ENCODE peak calls at places on chromosomes 7 and 10, in ten cellular contexts. O is fibroblast of pulmonary artery; N is AG04450; C is MM.1S; D is CD8-positive, alpha-beta T cell; Y is Peyer's patch; B is fibroblast of lung; E is cardiac fibroblast; S is kidney; V is WERI-Rb-1. R is an unnamed sample.

GRCh38 chr10:101305241-101306230 is 48.4 kb upstream of the BTRC start:
- DNase-seq in Y (no peak), D (no peak), E (no peak), V (no peak), O (no peak), B (no peak), N (no peak), S (no peak), C (no peak), R (no peak)

GRCh38 chr10:107081644-107082043 is 82.9 kb downstream of the SORCS1 start:
- DNase-seq in O (no peak), C (no peak), E (no peak), B (no peak), N (no peak), S (no peak), V (no peak), Y (no peak), D (no peak), R (no peak)

GRCh38 chr7:51029586-51030230 is 247.0 kb upstream of the GRB10 start:
- DNase-seq in Y (no peak), E (peak; percentile 79), C (no peak), S (no peak), D (no peak), N (peak; percentile 74), V (no peak), O (peak; percentile 84), B (peak; percentile 92), R (peak; percentile 89)

GRCh38 chr7:134029-134428 is 58.3 kb upstream of the FAM20C start:
- DNase-seq in V (no peak), N (no peak), E (no peak), Y (no peak), S (peak; percentile 53), O (no peak), D (no peak), C (no peak), B (no peak), R (no peak)

GRCh38 chr7:139487366-139488080 is 4.0 kb upstream of the KLRG2 start:
- DNase-seq in N (no peak), E (no peak), D (no peak), Y (no peak), S (no peak), O (no peak), C (no peak), B (no peak), V (no peak), R (no peak)

GRCh38 chr10:33365871-33366411 is 31.5 kb upstream of the NRP1 start:
- DNase-seq in C (no peak), O (peak; percentile 89), D (no peak), S (no peak), V (no peak), N (peak; percentile 76), B (peak; percentile 99), E (peak; percentile 72), Y (no peak), R (peak; percentile 90)

GRCh38 chr10:121296856-121297255 is 301.4 kb downstream of the FGFR2 start:
- DNase-seq in S (no peak), C (no peak), Y (no peak), B (no peak), D (no peak), E (no peak), N (no peak), O (no peak), V (peak; percentile 76), R (no peak)

GRCh38 chr7:130134106-130134636 is 63.8 kb downstream of the KLHDC10 start:
- DNase-seq in B (no peak), V (no peak), Y (no peak), E (no peak), D (no peak), N (no peak), S (no peak), C (no peak), O (no peak), R (no peak)

GRCh38 chr7:122006687-122007086 is 133.7 kb downstream of the PTPRZ1 start:
- DNase-seq in O (no peak), D (no peak), V (no peak), C (no peak), B (no peak), N (no peak), E (no peak), S (no peak), Y (no peak), R (no peak)

GRCh38 chr7:109864263-109864662 is 1226.7 kb upstream of the LRRN3 start:
- DNase-seq in C (no peak), N (no peak), S (no peak), D (no peak), E (no peak), B (no peak), O (no peak), V (peak; percentile 78), Y (no peak), R (no peak)

GRCh38 chr10:116960066-116960465 is 44.9 kb downstream of the SHTN1 start:
- DNase-seq in B (peak; percentile 86), N (no peak), Y (no peak), D (no peak), S (no peak), E (peak; percentile 42), V (no peak), C (no peak), O (peak; percentile 72), R (peak; percentile 4)

GRCh38 chr10:79063661-79064490 is 4.9 kb upstream of the ZMIZ1 start:
- DNase-seq in E (no peak), O (no peak), C (peak; percentile 46), V (no peak), D (no peak), B (no peak), Y (peak; percentile 48), S (peak; percentile 35), N (no peak), R (no peak)

GRCh38 chr7:7274782-7275181 is 92.4 kb downstream of the C1GALT1 start:
- DNase-seq in C (no peak), O (no peak), D (no peak), E (peak; percentile 5), V (no peak), N (no peak), Y (no peak), S (no peak), B (peak; percentile 7), R (peak; percentile 36)

GRCh38 chr10:95506056-95506737 is 55.0 kb downstream of the SORBS1 start:
- DNase-seq in E (no peak), O (no peak), V (no peak), Y (no peak), B (peak; percentile 58), D (no peak), C (no peak), N (no peak), S (no peak), R (no peak)

DNA sequence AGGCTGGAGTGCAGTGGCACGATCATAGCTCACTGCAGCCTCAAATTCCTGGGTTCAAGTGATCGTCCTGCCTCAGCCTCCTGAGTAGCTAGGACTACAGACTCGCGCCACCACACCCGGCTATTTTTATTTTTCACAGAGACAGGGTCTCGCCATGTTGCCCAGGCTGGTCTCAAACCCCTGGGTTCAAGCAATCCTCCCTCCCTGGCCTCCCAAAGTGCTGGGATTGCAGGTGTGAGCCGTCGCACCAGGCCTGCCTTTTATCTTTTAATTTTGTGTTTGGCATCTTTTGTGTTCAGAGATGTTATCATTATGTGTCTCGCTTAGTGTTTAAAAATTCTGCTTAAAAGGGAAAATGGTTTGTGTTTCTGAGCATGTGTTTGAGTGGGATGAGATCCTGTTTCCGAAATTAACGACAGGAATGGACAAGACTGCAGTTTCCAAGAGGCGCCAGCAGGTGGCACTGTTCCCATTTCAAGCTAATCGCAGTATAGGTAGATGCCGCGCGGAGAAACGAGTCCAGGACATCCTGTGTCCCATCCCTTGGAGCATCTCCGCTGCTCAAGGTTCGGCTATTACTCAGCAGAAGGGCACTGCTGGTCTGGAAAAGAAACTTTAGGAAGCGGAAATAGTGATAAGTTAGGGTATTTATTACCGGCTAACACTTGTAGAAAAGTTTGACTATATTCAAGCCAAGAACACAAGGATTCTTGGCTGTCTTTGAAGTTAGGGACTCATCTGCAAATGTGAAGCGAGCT is 23.0 kb upstream of the ST7 start:
- DNase-seq in Y (peak; percentile 82), O (peak; percentile 82), C (peak; percentile 78), V (peak; percentile 71), N (peak; percentile 58), S (peak; percentile 89), D (peak; percentile 67), E (peak; percentile 83), B (peak; percentile 59), R (peak; percentile 69)
- H3K4me3 ChIP-seq in Y (no peak overlapping the region), O (no peak overlapping the region), C (no peak overlapping the region), V (no peak overlapping the region), N (no peak overlapping the region), S (no peak overlapping the region), D (no peak overlapping the region), E (no peak overlapping the region), B (no peak overlapping the region), R (no peak overlapping the region)

GRCh38 chr10:13206546-13207443 is 27.4 kb downstream of the UCMA start:
- DNase-seq in C (peak; percentile 47), O (peak; percentile 79), Y (no peak), D (no peak), B (peak; percentile 48), E (peak; percentile 76), S (no peak), N (peak; percentile 21), V (no peak), R (peak; percentile 56)
- TF ChIP-seq CTCF in C (peak; percentile 48), O (peak; percentile 69), Y (no peak), D (no peak), B (peak; percentile 71), E (peak; percentile 55), S (peak; percentile 22), N (peak; percentile 69), V (peak; percentile 24), R (peak; percentile 68)

DNA sequence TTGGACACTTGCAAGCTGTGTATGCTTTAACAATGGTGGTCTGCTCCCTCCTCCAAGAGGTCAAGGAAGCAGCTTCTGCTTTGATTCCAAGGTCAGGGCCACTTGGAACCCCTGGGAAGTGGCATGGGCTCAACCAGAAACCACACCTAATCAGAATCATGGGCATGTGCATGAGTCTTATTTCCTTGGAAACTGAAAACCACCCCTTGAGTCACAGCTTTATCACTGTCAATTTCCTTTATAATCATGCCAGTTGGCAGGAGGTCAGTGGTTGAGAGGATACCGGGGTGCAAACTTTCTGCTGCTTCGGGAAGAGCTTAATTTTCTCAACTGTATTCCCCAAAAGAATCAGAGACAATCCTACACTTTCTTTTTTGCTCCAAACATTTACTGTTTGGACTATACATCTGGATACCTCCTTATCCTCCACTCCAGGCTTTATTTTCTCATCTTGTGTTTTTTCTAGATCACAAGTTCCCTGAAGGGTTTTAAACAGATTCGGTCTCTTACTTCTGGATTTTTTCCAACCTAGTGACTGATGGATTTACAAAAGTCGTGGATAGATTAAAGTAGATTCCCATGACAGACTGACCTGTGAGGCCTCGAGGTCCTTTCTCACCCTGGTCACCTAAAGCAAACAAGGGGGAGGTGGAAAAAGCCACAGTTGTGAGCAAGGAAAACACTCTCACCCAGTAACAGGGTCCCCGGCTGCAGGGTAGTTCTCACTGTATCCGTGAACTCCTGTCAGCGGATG is 36.0 kb downstream of the COL17A1 start:
- DNase-seq in O (peak; percentile 64), N (no peak), B (peak; percentile 75), E (peak; percentile 79), V (no peak), C (no peak), S (no peak), D (no peak), Y (no peak), R (peak; percentile 56)
- H3K4me3 ChIP-seq in O (no peak overlapping the region), N (no peak overlapping the region), B (no peak overlapping the region), E (no peak overlapping the region), V (no peak overlapping the region), C (no peak overlapping the region), S (no peak overlapping the region), D (no peak overlapping the region), Y (no peak overlapping the region), R (no peak overlapping the region)

DNA sequence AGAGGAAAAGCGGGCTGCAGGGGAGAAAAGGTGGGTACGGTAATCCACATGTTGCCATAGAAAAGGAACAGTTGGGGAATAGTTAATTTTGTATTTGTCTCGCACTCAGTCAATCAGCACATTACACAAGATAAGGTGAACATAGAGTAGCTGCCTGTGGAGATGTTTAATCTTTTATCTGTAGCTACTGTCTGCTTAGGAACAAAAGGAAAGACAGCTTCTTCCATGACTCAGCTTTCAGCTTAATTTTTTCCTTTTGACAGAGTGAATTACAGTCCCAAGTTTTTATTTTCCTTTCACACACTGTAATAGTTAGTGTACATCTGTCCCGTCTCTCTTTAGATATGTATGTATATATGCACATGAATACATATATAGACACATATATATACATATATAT is 39.3 kb upstream of the PODXL start:
- DNase-seq in D (no peak), Y (no peak), V (no peak), S (no peak), N (no peak), B (no peak), O (no peak), E (no peak), C (no peak), R (no peak)
- TF ChIP-seq CTCF in D (no peak), Y (no peak), V (no peak), S (no peak), N (no peak), B (no peak), O (no peak), E (no peak), C (no peak), R (no peak)

R was measured in AG10803.